ENCODE peak calls at places on chromosomes 6 and 20, in eight cellular contexts. J is body of pancreas, D is IMR-90, Y is right cardiac atrium, N is lung, T is HCT116, C is upper lobe of right lung, R is stomach. K is an unnamed sample. For H3K9me3, the result is how much of the 10 kb centered on the place peaks cover.

GRCh38 chr6:28838289-28838633 is 85.5 kb downstream of the TRIM27 start:
- DNase-seq in T (no peak), J (peak), N (peak), D (peak), Y (peak), C (peak), R (peak), K (no peak)

GRCh38 chr6:108948252-108948651 is 100.0 kb downstream of the ARMC2 start:
- DNase-seq in C (no peak), Y (peak), D (no peak), J (peak), T (no peak), R (peak), N (no peak), K (peak)

GRCh38 chr20:40279390-40279789 is 409.6 kb downstream of the MAFB start:
- DNase-seq in N (no peak), J (peak), T (no peak), R (no peak), D (peak), Y (no peak), C (no peak), K (no peak)

GRCh38 chr6:38495511-38495910 is 144.2 kb downstream of the BTBD9 start:
- DNase-seq in R (no peak), C (no peak), T (no peak), Y (no peak), J (no peak), D (no peak), N (no peak), K (no peak)

GRCh38 chr6:106913676-106914280 is 60.8 kb downstream of the CD24 start:
- DNase-seq in D (no peak), N (no peak), Y (no peak), J (no peak), C (no peak), T (no peak), R (no peak), K (no peak)

GRCh38 chr6:74408844-74409243 is 712.8 kb downstream of the CD109 start:
- DNase-seq in D (peak), C (no peak), T (no peak), Y (no peak), N (no peak), R (no peak), J (no peak), K (no peak)

GRCh38 chr20:63554361-63555278 is 661 bp downstream of the FNDC11 start:
- DNase-seq in R (no peak), D (no peak), J (no peak), T (no peak), Y (no peak), C (no peak), N (no peak), K (no peak)

GRCh38 chr20:63289311-63290135 is 3.5 kb upstream of the COL20A1 start:
- DNase-seq in N (no peak), R (no peak), C (no peak), D (no peak), J (no peak), Y (peak), T (no peak), K (no peak)

GRCh38 chr20:38724603-38725457 is 544 bp downstream of the SLC32A1 start:
- DNase-seq in R (no peak), N (no peak), D (no peak), T (no peak), J (no peak), C (no peak), Y (no peak), K (no peak)

GRCh38 chr20:23445596-23446217 is 6.2 kb downstream of the CSTL1 start:
- DNase-seq in R (no peak), D (peak), N (no peak), J (no peak), C (no peak), T (peak), Y (no peak), K (no peak)

DNA sequence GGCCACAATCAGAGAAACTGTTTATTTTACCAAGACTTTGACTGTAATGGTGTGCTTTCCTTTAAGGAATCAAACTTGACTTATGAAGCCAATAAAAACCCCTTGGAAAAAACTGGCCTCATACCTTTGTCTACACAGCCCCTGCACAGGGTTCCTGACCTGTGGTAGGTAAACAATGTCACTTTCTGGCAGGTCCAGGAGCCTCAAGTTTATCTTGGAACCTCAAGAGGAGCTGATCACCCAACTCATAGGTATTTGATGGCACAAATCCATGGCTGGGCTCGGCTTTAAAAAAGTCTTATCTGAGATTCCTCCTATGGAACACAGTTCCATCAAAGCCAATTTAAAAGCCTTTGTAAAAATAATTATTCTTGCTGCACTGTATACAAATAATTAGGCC is 61.0 kb downstream of the AGPAT4 start:
- DNase-seq in J (no peak), D (no peak), T (no peak), N (no peak), R (peak), C (no peak), Y (no peak), K (no peak)
- H3K9me3 ChIP-seq in J (under half), D (under half), T (under half), N (under half), R (under half), C (under half), Y (under half), K (under half)

DNA sequence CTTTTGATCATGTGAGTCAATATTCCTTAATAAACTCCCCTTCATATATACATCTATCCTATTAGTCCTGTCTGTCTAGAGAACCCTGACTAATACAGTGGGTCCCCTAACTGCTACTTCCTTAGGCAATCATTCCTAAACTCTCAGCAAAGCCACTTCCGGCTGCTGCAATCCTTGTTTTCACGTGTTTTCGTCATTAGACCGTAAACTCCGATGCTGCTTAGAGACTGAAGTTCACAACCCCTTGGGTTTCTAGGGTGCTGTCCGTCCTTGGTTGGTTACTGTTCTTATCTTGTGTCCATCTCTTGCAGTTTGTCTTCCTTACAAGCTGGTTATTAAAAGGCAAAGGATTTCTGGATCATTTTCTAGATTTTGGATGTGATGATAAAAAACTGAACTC is 106.4 kb downstream of the GMPR start:
- DNase-seq in T (no peak), N (no peak), J (no peak), R (no peak), Y (no peak), C (no peak), D (peak), K (no peak)
- H3K9me3 ChIP-seq in T (under half), N (under half), J (under half), R (under half), Y (under half), C (under half), D (under half), K (under half)

GRCh38 chr20:62487-62886 is 25.0 kb upstream of the DEFB125 start:
- DNase-seq in C (no peak), D (no peak), R (no peak), J (no peak), T (no peak), N (no peak), Y (no peak), K (no peak)
- H3K9me3 ChIP-seq in C (under half), D (under half), R (under half), J (under half), T (under half), N (under half), Y (under half), K (under half)

GRCh38 chr6:164882236-164882635 is 427.2 kb downstream of the C6orf118 start:
- DNase-seq in C (no peak), N (no peak), T (no peak), D (no peak), R (no peak), J (no peak), Y (no peak), K (no peak)

GRCh38 chr6:164889980-164890379 is 419.4 kb downstream of the C6orf118 start:
- DNase-seq in R (no peak), J (no peak), Y (no peak), T (no peak), N (no peak), D (no peak), C (no peak), K (no peak)

GRCh38 chr6:164887660-164888059 is 421.7 kb downstream of the C6orf118 start:
- DNase-seq in N (no peak), D (no peak), R (no peak), T (no peak), Y (no peak), C (no peak), J (no peak), K (no peak)
- H3K9me3 ChIP-seq in N (under half), D (under half), R (under half), T (under half), Y (under half), C (under half), J (under half), K (under half)

DNA sequence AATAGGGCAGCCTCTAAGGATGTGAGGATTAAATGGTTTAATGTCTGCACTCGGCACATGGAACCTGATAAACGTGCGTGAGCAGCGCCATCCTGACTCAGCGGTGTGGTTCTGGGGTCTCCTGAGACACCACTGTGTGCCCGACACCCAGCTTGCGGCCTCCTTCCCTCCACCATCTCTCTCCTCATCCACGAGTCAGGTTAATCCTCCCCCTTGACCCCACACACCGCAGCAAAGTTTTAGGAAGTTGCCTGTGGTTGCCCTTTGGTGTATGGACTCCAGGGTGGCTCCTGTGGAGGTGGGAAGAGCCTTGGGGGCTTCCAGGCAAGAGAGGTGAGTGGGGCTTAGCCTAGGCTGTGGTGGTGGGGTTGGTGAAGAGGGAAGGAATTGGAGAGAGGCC is 68.2 kb downstream of the PHACTR3 start:
- DNase-seq in Y (no peak), C (no peak), T (no peak), J (no peak), D (no peak), R (no peak), N (peak), K (no peak)
- H3K9me3 ChIP-seq in Y (under half), C (under half), T (under half), J (under half), D (under half), R (under half), N (under half), K (under half)

GRCh38 chr6:160586374-160586773 is 77.7 kb downstream of the LPA start:
- DNase-seq in N (no peak), T (no peak), Y (no peak), R (no peak), J (no peak), D (no peak), C (no peak), K (no peak)
- H3K9me3 ChIP-seq in N (under half), T (under half), Y (under half), R (under half), J (under half), D (under half), C (under half), K (under half)

K was measured in breast epithelium.